ENCODE peak calls at places on chromosomes 6 and 20, in five cellular contexts. Q is tibial artery, H is endodermal cell, J is GM23248, Z is Peyer's patch. A is an unnamed sample.

GRCh38 chr6:26029857-26030653 is 57.2 kb upstream of the HFE start:
- DNase-seq in H (no peak), Q (no peak), J (no peak), Z (no peak), A (no peak)

GRCh38 chr6:152975204-152975915 is 7.5 kb downstream of the FBXO5 start:
- DNase-seq in J (no peak), Q (no peak), Z (no peak), H (no peak), A (no peak)

GRCh38 chr20:19928379-19929360 is 88.5 kb upstream of the NAA20 start:
- DNase-seq in Q (no peak), Z (no peak), H (no peak), J (no peak), A (no peak)

GRCh38 chr6:127914240-127914639 is 13.4 kb upstream of the THEMIS start:
- DNase-seq in H (no peak), Q (no peak), J (peak; percentile 29), Z (no peak), A (no peak)

GRCh38 chr6:148737806-148738205 is 9.0 kb upstream of the UST start:
- DNase-seq in Q (no peak), H (no peak), Z (no peak), J (no peak), A (no peak)

GRCh38 chr6:103017878-103018277 is 1624.4 kb downstream of the GRIK2 start:
- DNase-seq in Q (no peak), J (no peak), Z (no peak), H (no peak), A (no peak)

GRCh38 chr6:114323784-114324183 is 19.0 kb downstream of the HS3ST5 start:
- DNase-seq in Z (no peak), J (no peak), H (peak; percentile 65), Q (no peak), A (no peak)

GRCh38 chr6:157188213-157188612 is 135.1 kb downstream of the TMEM242 start:
- DNase-seq in Z (no peak), H (no peak), Q (no peak), J (no peak), A (no peak)

GRCh38 chr6:138592698-138593097 is 93.4 kb upstream of the NHSL1 start:
- DNase-seq in Z (no peak), Q (no peak), J (no peak), H (no peak), A (no peak)

GRCh38 chr6:20448828-20449227 is 47.1 kb downstream of the E2F3 start:
- DNase-seq in J (no peak), Z (no peak), H (no peak), Q (no peak), A (no peak)

GRCh38 chr20:16821211-16822089 is 73.3 kb downstream of the OTOR start:
- DNase-seq in Q (no peak), J (peak; percentile 67), H (peak; percentile 77), Z (no peak), A (no peak)

GRCh38 chr6:139855741-139856206 is 481.3 kb upstream of the CITED2 start:
- DNase-seq in Q (no peak), H (no peak), J (peak; percentile 45), Z (no peak), A (no peak)

GRCh38 chr6:116255246-116255800 is 1.4 kb upstream of the TSPYL4 start:
- DNase-seq in J (peak; percentile 37), H (no peak), Z (no peak), Q (no peak), A (no peak)

GRCh38 chr6:3912366-3913076 is 63.3 kb downstream of the FAM50B start:
- DNase-seq in Z (no peak), Q (no peak), J (peak; percentile 35), H (peak; percentile 6), A (no peak)

GRCh38 chr6:159067334-159067733 is 22.5 kb upstream of the TAGAP start:
- DNase-seq in H (peak; percentile 16), Q (no peak), Z (no peak), J (no peak), A (peak; percentile 85)

GRCh38 chr6:47071681-47072080 is 29.5 kb upstream of the ADGRF1 start:
- DNase-seq in H (no peak), J (no peak), Q (no peak), Z (no peak), A (no peak)

GRCh38 chr6:447381-448165 is 56.0 kb downstream of the IRF4 start:
- DNase-seq in H (no peak), Q (peak; percentile 39), Z (peak; percentile 35), J (no peak), A (peak; percentile 61)

GRCh38 chr20:48819813-48820648 is 7.8 kb downstream of the PREX1 start:
- DNase-seq in J (no peak), Z (no peak), H (no peak), Q (no peak), A (peak; percentile 79)

GRCh38 chr6:111664565-111665039 is 58.9 kb upstream of the TRAF3IP2 start:
- DNase-seq in Z (no peak), J (peak; percentile 14), Q (peak; percentile 72), H (no peak), A (no peak)

GRCh38 chr20:53829086-53829703 is 235.6 kb upstream of the ZNF217 start:
- DNase-seq in J (peak; percentile 99), H (no peak), Z (no peak), Q (no peak), A (no peak)

GRCh38 chr6:30325873-30326445 is 768 bp upstream of the TRIM39 start:
- DNase-seq in J (peak; percentile 60), Z (peak; percentile 78), H (peak; percentile 93), Q (no peak), A (no peak)

GRCh38 chr20:44702776-44703175 is 12.4 kb upstream of the CCN5 start:
- DNase-seq in Z (peak; percentile 76), J (peak; percentile 89), Q (peak; percentile 98), H (no peak), A (peak; percentile 85)

GRCh38 chr6:4008324-4009047 is 70.5 kb downstream of the FAM217A start:
- DNase-seq in Q (no peak), J (peak; percentile 94), H (no peak), Z (no peak), A (no peak)

GRCh38 chr20:64264091-64264490 is 8.5 kb downstream of the PCMTD2 start:
- DNase-seq in Z (no peak), Q (no peak), J (no peak), H (no peak), A (no peak)

GRCh38 chr6:53746442-53747103 is 48.2 kb upstream of the LRRC1 start:
- DNase-seq in Z (no peak), Q (no peak), J (no peak), H (no peak), A (no peak)

GRCh38 chr20:36544134-36545018 is 3.1 kb downstream of the MYL9 start:
- DNase-seq in Z (no peak), H (peak; percentile 52), Q (peak; percentile 88), J (peak; percentile 89), A (peak; percentile 65)

GRCh38 chr20:47498606-47499005 is 3.1 kb upstream of the NCOA3 start:
- DNase-seq in Z (no peak), H (no peak), J (no peak), Q (peak; percentile 2), A (no peak)

DNA sequence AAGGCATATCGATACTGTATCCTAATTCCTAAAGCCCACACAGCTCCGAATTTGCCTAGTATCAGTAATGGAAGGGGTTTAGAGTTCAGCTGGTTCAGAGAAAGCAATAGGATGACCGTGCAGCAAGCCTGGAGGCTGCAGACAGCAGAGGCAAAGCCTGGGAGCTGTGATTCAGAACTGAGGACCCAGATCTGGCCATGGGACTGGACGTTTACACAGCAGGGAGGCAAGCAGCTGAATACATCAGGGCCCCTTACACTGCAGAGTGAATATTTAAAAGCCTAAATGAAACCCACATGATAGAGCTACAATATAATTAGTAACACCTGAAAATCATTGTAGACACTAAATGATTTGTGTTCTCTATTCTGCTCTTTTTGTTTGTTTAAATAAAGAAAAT is 38.0 kb downstream of the ELOVL2 start:
- DNase-seq in Z (no peak), H (no peak), Q (no peak), J (peak; percentile 51), A (no peak)
- H3K27ac ChIP-seq in Z (no peak overlapping the region), H (no peak overlapping the region), Q (no peak overlapping the region), J (no peak overlapping the region), A (no peak overlapping the region)

GRCh38 chr6:168574075-168574698 is 133.2 kb downstream of the SMOC2 start:
- DNase-seq in J (no peak), Z (no peak), H (no peak), Q (no peak), A (no peak)
- H3K27ac ChIP-seq in J (no peak overlapping the region), Z (no peak overlapping the region), H (no peak overlapping the region), Q (peak overlapping the region; percentile 71), A (no peak overlapping the region)

GRCh38 chr20:10639051-10639761 is 34.6 kb downstream of the JAG1 start:
- DNase-seq in Z (no peak), J (no peak), H (no peak), Q (peak; percentile 82), A (no peak)
- H3K27ac ChIP-seq in Z (peak overlapping the region; percentile 31), J (no peak overlapping the region), H (peak overlapping the region; percentile 62), Q (peak overlapping the region; percentile 99), A (no peak overlapping the region)

GRCh38 chr20:62902926-62903615 is 23.2 kb downstream of the DIDO1 start:
- DNase-seq in H (no peak), Q (no peak), Z (no peak), J (peak; percentile 29), A (no peak)
- H3K27ac ChIP-seq in H (no peak overlapping the region), Q (no peak overlapping the region), Z (no peak overlapping the region), J (no peak overlapping the region), A (peak overlapping the region; percentile 22)

GRCh38 chr6:13354331-13355042 is 26.1 kb upstream of the TBC1D7 start:
- DNase-seq in H (no peak), Z (peak; percentile 27), J (peak; percentile 83), Q (no peak), A (no peak)
- H3K27ac ChIP-seq in H (no peak overlapping the region), Z (peak overlapping the region; percentile 65), J (peak overlapping the region; percentile 65), Q (no peak overlapping the region), A (peak overlapping the region; percentile 82)

GRCh38 chr20:50040432-50041237 is 57.9 kb downstream of the SNAI1 start:
- DNase-seq in J (no peak), Q (no peak), H (peak; percentile 52), Z (no peak), A (no peak)
- H3K27ac ChIP-seq in J (no peak overlapping the region), Q (no peak overlapping the region), H (peak overlapping the region; percentile 66), Z (no peak overlapping the region), A (no peak overlapping the region)

GRCh38 chr6:160395187-160395586 is 47.0 kb downstream of the SLC22A3 start:
- DNase-seq in Z (no peak), J (no peak), H (no peak), Q (no peak), A (no peak)

GRCh38 chr6:160391419-160392116 is 43.4 kb downstream of the SLC22A3 start:
- DNase-seq in J (peak; percentile 44), Q (no peak), Z (no peak), H (no peak), A (no peak)

GRCh38 chr6:160398674-160399271 is 50.6 kb downstream of the SLC22A3 start:
- DNase-seq in Z (no peak), Q (no peak), J (peak; percentile 29), H (no peak), A (no peak)

GRCh38 chr6:160393966-160394653 is 45.9 kb downstream of the SLC22A3 start:
- DNase-seq in Z (no peak), H (peak; percentile 83), J (no peak), Q (no peak), A (no peak)

DNA sequence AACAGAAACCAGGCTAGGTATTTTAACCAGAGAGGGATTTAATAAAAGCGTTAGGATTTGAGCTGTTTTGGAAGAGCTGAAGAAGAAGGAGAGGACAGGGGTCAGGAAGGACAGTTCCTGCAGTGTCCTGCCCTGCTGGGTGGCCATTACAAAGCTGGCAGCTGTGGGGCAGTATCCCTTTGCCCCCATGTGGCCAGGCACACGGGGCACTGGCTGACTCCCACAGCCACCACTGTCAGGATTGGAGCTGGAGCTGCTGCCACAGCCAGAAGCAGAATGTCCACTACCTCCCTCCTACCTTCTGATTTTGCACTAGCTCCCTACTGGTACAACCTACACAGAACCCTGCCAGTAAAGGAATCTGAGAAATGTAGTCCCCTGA is 46.5 kb downstream of the SLC22A3 start:
- DNase-seq in J (no peak), H (peak; percentile 54), Z (no peak), Q (no peak), A (no peak)
- H3K27ac ChIP-seq in J (no peak overlapping the region), H (no peak overlapping the region), Z (no peak overlapping the region), Q (peak overlapping the region; percentile 43), A (no peak overlapping the region)